ENCODE peak calls at places on chromosomes 5 and 9, in ten cellular contexts. W, L, E, Z, C, I, B, G, D and K are unnamed samples.

GRCh38 chr9:130640681-130641080 is 23.7 kb upstream of the PRDM12 start:
- DNase-seq in B (no peak), L (no peak), E (no peak), G (no peak), Z (no peak), C (no peak), I (no peak), W (no peak), D (no peak), K (no peak)

GRCh38 chr9:115204827-115205506 is 87.0 kb upstream of the TNC start:
- DNase-seq in L (no peak), E (no peak), D (peak; percentile 85), I (no peak), Z (no peak), C (no peak), G (no peak), W (peak; percentile 74), B (peak; percentile 96), K (peak; percentile 92)

GRCh38 chr9:73441890-73442818 is 290.5 kb downstream of the ANXA1 start:
- DNase-seq in E (no peak), I (no peak), G (no peak), B (peak; percentile 76), L (peak; percentile 52), C (no peak), W (no peak), Z (no peak), D (no peak), K (peak; percentile 23)

GRCh38 chr9:14097215-14097614 is 216.7 kb downstream of the NFIB start:
- DNase-seq in Z (no peak), D (peak; percentile 68), G (no peak), I (no peak), C (no peak), B (peak; percentile 79), L (no peak), E (no peak), W (no peak), K (peak; percentile 44)

GRCh38 chr5:97915101-97915500 is 732.1 kb upstream of the RIOK2 start:
- DNase-seq in B (no peak), I (no peak), D (no peak), W (no peak), E (no peak), C (no peak), G (no peak), Z (no peak), L (no peak), K (no peak)

GRCh38 chr5:57072218-57072892 is 101.5 kb upstream of the GPBP1 start:
- DNase-seq in L (peak; percentile 56), G (no peak), Z (no peak), W (no peak), E (no peak), I (no peak), B (no peak), D (no peak), C (no peak), K (no peak)

GRCh38 chr5:176886336-176887251 is 12.6 kb downstream of the HK3 start:
- DNase-seq in G (no peak), D (no peak), C (no peak), B (no peak), L (no peak), I (no peak), W (no peak), Z (no peak), E (no peak), K (no peak)

GRCh38 chr5:40171971-40172370 is 507.7 kb upstream of the PTGER4 start:
- DNase-seq in B (peak; percentile 41), I (no peak), E (no peak), Z (peak; percentile 19), C (no peak), L (no peak), D (peak; percentile 50), G (no peak), W (peak; percentile 94), K (peak; percentile 79)

GRCh38 chr5:140004174-140004573 is 38.9 kb downstream of the NRG2 start:
- DNase-seq in C (no peak), L (no peak), E (no peak), G (no peak), I (no peak), Z (no peak), B (no peak), W (no peak), D (no peak), K (no peak)

GRCh38 chr5:55650391-55650790 is 61.7 kb downstream of the SLC38A9 start:
- DNase-seq in W (peak; percentile 27), I (no peak), Z (no peak), G (no peak), E (no peak), L (no peak), C (no peak), D (peak; percentile 51), B (peak; percentile 82), K (peak; percentile 42)

GRCh38 chr5:54764691-54765090 is 220.7 kb downstream of the ESM1 start:
- DNase-seq in B (no peak), W (no peak), L (no peak), Z (no peak), C (no peak), E (no peak), G (no peak), I (no peak), D (no peak), K (no peak)

GRCh38 chr9:125233678-125234077 is 7.5 kb downstream of the HSPA5 start:
- DNase-seq in G (no peak), C (no peak), E (no peak), Z (peak; percentile 60), W (peak; percentile 87), D (peak; percentile 98), I (no peak), L (no peak), B (peak; percentile 99), K (peak; percentile 93)

GRCh38 chr5:158677490-158677838 is 422.3 kb downstream of the EBF1 start:
- DNase-seq in L (no peak), Z (no peak), C (no peak), W (no peak), I (no peak), E (no peak), B (no peak), D (no peak), G (no peak), K (no peak)

GRCh38 chr9:92489209-92489608 is 6.9 kb upstream of the ASPN start:
- DNase-seq in I (no peak), C (no peak), D (peak; percentile 48), G (no peak), Z (no peak), L (no peak), E (no peak), B (peak; percentile 73), W (peak; percentile 22), K (no peak)

GRCh38 chr9:133822439-133823065 is 84.4 kb upstream of the SARDH start:
- DNase-seq in C (peak; percentile 36), D (no peak), L (no peak), G (no peak), E (no peak), I (no peak), Z (no peak), B (no peak), W (no peak), K (no peak)
- H3K4me2 ChIP-seq in C (peak overlapping the region; percentile 81), D (no peak overlapping the region), L (peak overlapping the region; percentile 35), G (no peak overlapping the region), E (no peak overlapping the region), I (no peak overlapping the region), Z (no peak overlapping the region), B (no peak overlapping the region), W (no peak overlapping the region), K (no peak overlapping the region)

DNA sequence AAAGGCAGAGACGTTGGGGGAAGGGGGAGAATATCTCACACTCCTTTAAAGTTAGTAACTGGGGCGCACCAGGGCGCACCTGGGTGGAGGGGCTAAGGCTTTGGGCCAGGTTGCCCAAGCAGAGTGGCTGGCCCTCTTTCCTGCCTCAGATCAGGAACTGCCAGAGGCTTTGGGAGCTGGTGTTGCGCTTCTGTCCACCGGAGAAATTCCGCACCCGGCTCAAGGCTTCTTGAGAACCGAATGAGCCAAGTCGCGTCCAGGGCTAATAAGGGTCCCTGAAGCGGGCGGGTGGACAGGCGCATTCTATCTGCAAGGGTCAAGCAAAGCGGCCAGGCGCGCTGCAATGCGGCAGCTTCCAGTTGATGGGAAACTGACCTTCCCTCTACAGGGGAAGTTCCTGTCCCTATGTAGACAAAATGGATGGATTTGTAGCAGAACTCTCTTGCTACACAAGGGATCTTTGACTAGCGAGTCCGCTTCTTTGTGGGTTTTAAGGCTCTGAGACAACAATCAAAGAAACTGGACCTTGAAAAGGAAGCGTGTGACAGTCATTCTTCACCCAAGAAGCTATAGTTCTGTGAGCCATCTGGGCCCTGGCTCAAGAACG is 5.5 kb downstream of the PAX5 start:
- DNase-seq in D (no peak), G (no peak), B (no peak), Z (no peak), L (peak; percentile 40), E (peak; percentile 63), C (no peak), I (no peak), W (no peak), K (no peak)
- TF ChIP-seq EZH2 in D (peak; percentile 80), G (no peak), B (peak; percentile 21), Z (peak; percentile 87), L (peak; percentile 66), E (peak; percentile 71), C (no peak), I (no peak), W (no peak), K (peak; percentile 84)

DNA sequence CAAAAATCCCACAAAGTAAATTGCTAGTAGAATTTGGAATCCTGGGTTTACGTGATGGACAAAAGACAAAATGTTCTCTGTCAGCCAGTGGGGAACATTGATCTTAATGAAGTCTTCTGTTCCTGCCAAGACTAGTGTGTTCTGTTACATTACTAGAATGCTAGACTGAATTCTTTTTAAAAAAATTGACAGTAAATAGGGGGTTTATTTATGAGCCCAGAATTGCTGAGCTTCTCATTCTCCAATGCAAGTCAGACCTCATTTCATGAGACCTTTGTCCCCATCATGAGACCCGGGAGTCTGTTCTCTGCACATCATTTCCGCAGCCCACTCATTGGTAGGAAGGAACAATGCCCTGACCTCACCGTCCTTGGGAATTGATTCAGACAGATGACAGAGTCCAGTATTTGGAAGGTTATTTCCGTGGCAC is 173.8 kb upstream of the OTULINL start:
- DNase-seq in G (no peak), L (no peak), W (no peak), I (no peak), D (no peak), E (no peak), B (peak; percentile 65), Z (no peak), C (no peak), K (no peak)
- H3K79me2 ChIP-seq in G (no peaks in the 10 kb centered on the region), L (no peaks in the 10 kb centered on the region), W (peaks cover 33% of the 10 kb centered on the region), I (no peaks in the 10 kb centered on the region), D (peaks cover 8% of the 10 kb centered on the region), E (no peaks in the 10 kb centered on the region), B (peaks cover 53% of the 10 kb centered on the region), Z (peaks cover 6% of the 10 kb centered on the region), C (no peaks in the 10 kb centered on the region), K (peaks cover 19% of the 10 kb centered on the region)

DNA sequence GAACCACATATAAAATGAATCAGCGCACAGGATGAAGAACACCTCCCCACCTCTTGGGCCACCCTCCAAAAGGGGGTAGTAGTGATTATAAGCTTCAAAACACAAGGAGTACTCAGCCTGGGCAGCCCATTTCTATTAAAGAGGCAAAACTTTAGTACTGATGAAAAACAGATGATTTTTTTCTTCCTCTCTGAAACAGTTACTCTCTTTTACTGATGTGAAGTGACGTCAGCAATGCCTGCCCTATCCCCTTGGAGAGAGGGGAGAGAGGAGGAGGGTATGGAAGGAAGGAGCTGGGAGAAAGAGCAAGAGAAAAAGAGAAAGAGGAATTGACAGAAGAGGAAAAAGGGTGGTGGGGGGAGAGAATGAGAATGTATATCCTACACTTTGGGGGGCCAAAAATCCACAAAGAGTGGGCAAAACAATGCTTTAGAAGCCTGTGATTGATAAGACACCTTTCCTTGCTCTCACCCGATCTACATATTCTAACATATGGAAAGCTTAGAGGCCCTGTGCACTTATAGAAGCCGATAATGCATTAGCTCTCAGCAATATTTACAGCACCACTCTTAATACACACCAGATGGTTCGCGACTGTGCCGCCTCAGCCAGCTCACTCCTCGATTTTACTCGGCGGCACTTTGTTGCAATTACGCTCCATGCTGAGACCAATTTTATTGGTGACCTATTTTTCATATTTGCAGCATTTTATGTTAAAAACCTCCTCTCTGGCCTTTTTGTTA is 18.6 kb downstream of the NR2F1 start:
- DNase-seq in G (no peak), D (peak; percentile 94), W (no peak), I (no peak), B (peak; percentile 85), Z (no peak), L (peak; percentile 17), E (no peak), C (no peak), K (no peak)
- H3K4me2 ChIP-seq in G (no peak overlapping the region), D (peak overlapping the region; percentile 95), W (no peak overlapping the region), I (no peak overlapping the region), B (peak overlapping the region; percentile 83), Z (no peak overlapping the region), L (peak overlapping the region; percentile 48), E (peak overlapping the region; percentile 31), C (no peak overlapping the region), K (no peak overlapping the region)